ENCODE peak calls at places on chromosomes 1 and 21, in ten cellular contexts. K is GM23248, F is heart left ventricle, W is left ventricle myocardium inferior, C is tibial artery, A is A549, I is kidney, O is heart right ventricle, N is uterus, B is cardiac muscle cell. S is an unnamed sample.

GRCh38 chr1:96710708-96711477 is 10.7 kb upstream of the PTBP2 start:
- DNase-seq in F (no peak), K (peak; percentile 66), A (no peak), O (no peak), W (no peak), I (no peak), B (no peak), C (no peak), N (no peak), S (no peak)

GRCh38 chr1:150720703-150721102 is at the start of gene HORMAD1:
- DNase-seq in O (no peak), A (no peak), K (no peak), N (no peak), F (no peak), W (no peak), B (no peak), I (no peak), C (no peak), S (no peak)

GRCh38 chr1:41410462-41410861 is 49.2 kb downstream of the FOXO6 start:
- DNase-seq in K (no peak), B (no peak), O (no peak), I (no peak), A (no peak), C (no peak), F (no peak), N (no peak), W (no peak), S (no peak)

GRCh38 chr1:47302472-47302871 is 11.5 kb downstream of the STIL start:
- DNase-seq in C (no peak), W (no peak), K (no peak), O (no peak), I (no peak), A (no peak), B (no peak), F (no peak), N (no peak), S (no peak)

GRCh38 chr21:42654179-42654912 is 925 bp downstream of the PDE9A start:
- DNase-seq in I (peak; percentile 74), B (peak; percentile 49), N (no peak), C (no peak), A (peak; percentile 26), K (no peak), W (no peak), O (no peak), F (peak; percentile 61), S (peak; percentile 40)

GRCh38 chr1:171985639-171986038 is 144.3 kb downstream of the DNM3 start:
- DNase-seq in N (no peak), K (peak; percentile 34), F (no peak), I (no peak), A (peak; percentile 45), O (no peak), W (no peak), C (no peak), B (peak; percentile 38), S (no peak)

GRCh38 chr1:225482489-225482950 is 54.7 kb upstream of the LBR start:
- DNase-seq in I (no peak), A (no peak), W (no peak), C (no peak), O (no peak), N (no peak), B (no peak), F (no peak), K (peak; percentile 72), S (peak; percentile 71)

GRCh38 chr1:19463204-19463803 is 22.0 kb downstream of the CAPZB start:
- DNase-seq in B (no peak), K (no peak), F (no peak), O (no peak), A (no peak), I (no peak), C (no peak), W (no peak), N (no peak), S (peak; percentile 34)

GRCh38 chr1:106910798-106911197 is 145.7 kb upstream of the PRMT6 start:
- DNase-seq in B (no peak), W (no peak), N (no peak), F (no peak), K (peak; percentile 19), I (no peak), O (no peak), C (no peak), A (no peak), S (no peak)

GRCh38 chr1:66168467-66168887 is 365.5 kb upstream of the SGIP1 start:
- DNase-seq in B (no peak), W (no peak), A (peak; percentile 22), O (no peak), K (peak; percentile 20), I (no peak), F (no peak), N (no peak), C (no peak), S (no peak)

GRCh38 chr1:172041689-172042088 is 200.4 kb downstream of the DNM3 start:
- DNase-seq in N (peak; percentile 35), A (peak; percentile 25), F (no peak), W (no peak), O (no peak), I (no peak), C (no peak), B (no peak), K (peak; percentile 40), S (no peak)

GRCh38 chr1:44543816-44544185 is 130.5 kb downstream of the TMEM53 start:
- DNase-seq in N (no peak), F (no peak), K (no peak), O (no peak), W (no peak), I (no peak), A (no peak), C (no peak), B (no peak), S (peak; percentile 33)

GRCh38 chr1:95888877-95889799 is 655.1 kb downstream of the RWDD3 start:
- DNase-seq in B (peak; percentile 44), K (no peak), I (no peak), W (no peak), O (no peak), F (no peak), C (no peak), A (no peak), N (no peak), S (no peak)

DNA sequence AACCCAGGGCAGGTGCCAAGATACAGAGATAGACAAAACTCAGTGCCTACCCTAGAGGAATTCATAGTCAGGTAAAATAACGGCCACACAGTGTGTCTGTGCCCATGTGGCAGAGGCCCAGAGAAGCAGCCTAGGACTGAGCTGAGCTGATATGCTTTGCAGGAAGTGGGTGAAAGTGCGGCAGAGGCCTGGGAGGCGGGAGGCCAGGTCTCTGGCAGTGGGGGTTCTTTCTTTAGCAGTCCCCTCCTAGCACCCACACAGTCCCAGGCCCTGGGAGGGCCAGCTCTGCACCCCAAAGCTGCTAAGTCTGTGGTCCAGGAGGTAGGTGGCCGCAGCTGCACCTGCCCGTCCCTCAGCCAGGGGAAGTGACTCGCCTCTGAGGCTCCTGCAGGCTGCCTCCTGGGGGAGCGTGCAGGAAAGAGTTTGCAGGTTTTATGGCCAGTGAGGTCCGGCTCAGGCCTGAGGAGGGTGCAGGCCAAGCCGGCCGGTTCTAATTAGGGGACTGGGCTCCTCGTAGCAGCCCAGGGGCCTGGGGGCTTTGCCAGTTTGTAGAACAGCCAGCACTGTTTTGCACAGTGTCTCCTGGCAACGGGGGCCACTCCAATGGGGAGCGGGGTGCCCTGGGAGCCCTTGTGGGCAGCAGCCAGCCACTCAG is 107.9 kb downstream of the SPSB1 start:
- DNase-seq in F (no peak), K (no peak), N (no peak), A (peak; percentile 24), O (no peak), I (peak; percentile 74), W (no peak), B (no peak), C (no peak), S (no peak)
- H3K27ac ChIP-seq in F (peak overlapping the region; percentile 77), K (no peak overlapping the region), N (peak overlapping the region; percentile 32), A (peak overlapping the region; percentile 71), O (peak overlapping the region; percentile 83), I (no peak overlapping the region), W (peak overlapping the region; percentile 80), B (no peak overlapping the region), C (peak overlapping the region; percentile 81), S (peak overlapping the region; percentile 20)

GRCh38 chr1:16977377-16977776 is 3.0 kb downstream of the MFAP2 start:
- DNase-seq in O (no peak), I (no peak), N (no peak), W (no peak), C (no peak), B (no peak), F (no peak), A (no peak), K (no peak), S (no peak)

GRCh38 chr1:16976966-16977365 is 3.5 kb downstream of the MFAP2 start:
- DNase-seq in O (no peak), W (no peak), A (no peak), N (no peak), B (no peak), C (no peak), F (no peak), I (no peak), K (no peak), S (no peak)

GRCh38 chr1:16975838-16976237 is 4.6 kb downstream of the MFAP2 start:
- DNase-seq in N (no peak), O (no peak), F (no peak), C (no peak), B (no peak), W (no peak), K (no peak), I (no peak), A (no peak), S (no peak)

GRCh38 chr1:16973215-16973614 is 7.2 kb downstream of the MFAP2 start:
- DNase-seq in A (no peak), B (no peak), K (no peak), N (no peak), F (no peak), C (no peak), I (no peak), W (no peak), O (no peak), S (no peak)

DNA sequence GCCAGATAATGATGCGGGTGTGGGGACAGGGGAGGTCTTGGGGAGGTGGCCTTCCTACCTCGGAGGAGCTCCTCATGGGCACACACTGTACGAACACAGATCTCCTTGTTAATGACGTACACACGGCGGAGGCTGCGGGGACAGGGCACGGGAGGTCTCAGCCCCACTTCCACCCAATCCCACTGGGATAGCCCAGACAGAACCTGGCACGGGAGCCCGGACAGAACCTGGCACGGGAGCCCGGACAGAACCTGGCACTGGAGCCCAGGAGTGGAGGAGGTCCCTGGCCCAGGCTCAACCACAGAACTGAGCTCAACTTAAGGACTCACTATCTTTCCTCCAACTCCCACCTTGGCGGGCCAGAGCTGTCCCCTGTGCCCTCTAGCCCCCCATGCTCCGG is 5.2 kb downstream of the MFAP2 start:
- DNase-seq in K (no peak), C (peak; percentile 48), N (no peak), O (no peak), F (no peak), W (no peak), B (no peak), I (no peak), A (no peak), S (peak; percentile 84)
- H3K4me1 ChIP-seq in K (peaks cover 7% of the 10 kb centered on the region), C (no peaks in the 10 kb centered on the region), N (peaks cover 11% of the 10 kb centered on the region), O (peaks cover 16% of the 10 kb centered on the region), F (peaks cover 13% of the 10 kb centered on the region), W (peaks cover 28% of the 10 kb centered on the region), B (peaks cover 5% of the 10 kb centered on the region), I (no peaks in the 10 kb centered on the region), A (no peaks in the 10 kb centered on the region), S (no peaks in the 10 kb centered on the region)

GRCh38 chr1:235069171-235069570 is 59.5 kb downstream of the TOMM20 start:
- DNase-seq in B (no peak), F (no peak), C (no peak), A (no peak), W (no peak), N (no peak), I (no peak), K (no peak), O (no peak), S (no peak)
- H3K4me3 ChIP-seq in B (no peak overlapping the region), F (no peak overlapping the region), C (no peak overlapping the region), A (no peak overlapping the region), W (no peak overlapping the region), N (no peak overlapping the region), I (no peak overlapping the region), K (no peak overlapping the region), O (no peak overlapping the region), S (no peak overlapping the region)

GRCh38 chr1:235876292-235876914 is 9.7 kb upstream of the LYST start:
- DNase-seq in N (no peak), O (no peak), F (no peak), W (no peak), C (no peak), B (no peak), I (no peak), A (no peak), K (no peak), S (no peak)
- H3K27ac ChIP-seq in N (no peak overlapping the region), O (no peak overlapping the region), F (no peak overlapping the region), W (no peak overlapping the region), C (no peak overlapping the region), B (no peak overlapping the region), I (no peak overlapping the region), A (no peak overlapping the region), K (no peak overlapping the region), S (no peak overlapping the region)

S was measured in aorta.